ENCODE peak calls at places on chromosomes 4 and X, in five cellular contexts. P, O, T, U and R are unnamed samples.

GRCh38 chr4:147110968-147111367 is 165.3 kb upstream of the TTC29 start:
- DNase-seq in P (no peak), O (no peak), T (no peak), U (no peak), R (no peak)

GRCh38 chrX:70434352-70434866 is 10.2 kb upstream of the DLG3 start:
- DNase-seq in P (peak), O (peak), T (peak), U (peak), R (peak)

GRCh38 chr4:81506731-81507130 is 35.0 kb upstream of the RASGEF1B start:
- DNase-seq in P (no peak), O (no peak), T (no peak), U (no peak), R (no peak)

GRCh38 chrX:149453030-149453429 is 52.1 kb downstream of the IDS start:
- DNase-seq in P (no peak), O (no peak), T (no peak), U (no peak), R (no peak)

GRCh38 chr4:189255636-189256035 is 685.0 kb upstream of the FRG1 start:
- DNase-seq in P (no peak), O (no peak), T (no peak), U (no peak), R (no peak)

GRCh38 chr4:180465364-180465763 is 1777.8 kb upstream of the TENM3 start:
- DNase-seq in P (no peak), O (no peak), T (no peak), U (no peak), R (no peak)

GRCh38 chrX:63525491-63525890 is 174.4 kb upstream of the SPIN4 start:
- DNase-seq in P (no peak), O (no peak), T (no peak), U (no peak), R (no peak)

GRCh38 chr4:106875340-106875739 is 160.8 kb downstream of the DKK2 start:
- DNase-seq in P (no peak), O (no peak), T (no peak), U (no peak), R (no peak)

GRCh38 chrX:39470588-39471155 is 627.1 kb downstream of the BCOR start:
- DNase-seq in P (no peak), O (no peak), T (no peak), U (peak), R (no peak)

GRCh38 chr4:147560632-147561031 is 56.6 kb upstream of the TMEM184C start:
- DNase-seq in P (no peak), O (no peak), T (no peak), U (no peak), R (no peak)

GRCh38 chrX:39133971-39134370 is 332.7 kb downstream of the MID1IP1 start:
- DNase-seq in P (no peak), O (no peak), T (peak), U (no peak), R (no peak)

GRCh38 chr4:56102581-56102980 is 153.8 kb downstream of the CEP135 start:
- DNase-seq in P (no peak), O (no peak), T (no peak), U (no peak), R (no peak)

GRCh38 chr4:7721984-7722551 is 217.6 kb downstream of the AFAP1 start:
- DNase-seq in P (no peak), O (no peak), T (no peak), U (no peak), R (no peak)

GRCh38 chrX:152204919-152205318 is 66.5 kb upstream of the MAGEA10 start:
- DNase-seq in P (no peak), O (no peak), T (no peak), U (no peak), R (no peak)

GRCh38 chr4:173448919-173449641 is 50.2 kb upstream of the SCRG1 start:
- DNase-seq in P (no peak), O (no peak), T (no peak), U (peak), R (no peak)

GRCh38 chr4:23613782-23614181 is 276.1 kb downstream of the PPARGC1A start:
- DNase-seq in P (no peak), O (no peak), T (no peak), U (no peak), R (no peak)

GRCh38 chr4:86302242-86302641 is 57.6 kb downstream of the MAPK10 start:
- DNase-seq in P (no peak), O (no peak), T (no peak), U (peak), R (no peak)

GRCh38 chrX:57070185-57070984 is 51.0 kb downstream of the SPIN2B start:
- DNase-seq in P (no peak), O (no peak), T (no peak), U (no peak), R (no peak)

GRCh38 chr4:3243066-3243775 is 5.7 kb upstream of the MSANTD1 start:
- DNase-seq in P (no peak), O (no peak), T (no peak), U (no peak), R (no peak)

GRCh38 chr4:112411781-112412281 is 104.1 kb downstream of the NEUROG2 start:
- DNase-seq in P (no peak), O (no peak), T (no peak), U (peak), R (no peak)

GRCh38 chr4:8312069-8312445 is 42.5 kb downstream of the HTRA3 start:
- DNase-seq in P (no peak), O (no peak), T (no peak), U (no peak), R (no peak)

GRCh38 chrX:100687128-100687527 is 43.1 kb downstream of the SRPX2 start:
- DNase-seq in P (no peak), O (no peak), T (peak), U (no peak), R (no peak)

GRCh38 chr4:4820264-4820663 is 39.2 kb upstream of the MSX1 start:
- DNase-seq in P (no peak), O (no peak), T (no peak), U (no peak), R (no peak)

GRCh38 chrX:106802388-106803275 is at the start of gene TBC1D8B:
- DNase-seq in P (no peak), O (peak), T (peak), U (peak), R (no peak)

GRCh38 chr4:41744572-41745291 is 3.8 kb downstream of the PHOX2B start:
- DNase-seq in P (no peak), O (no peak), T (no peak), U (no peak), R (no peak)

GRCh38 chr4:5370286-5370685 is 319.0 kb downstream of the STK32B start:
- DNase-seq in P (no peak), O (no peak), T (no peak), U (no peak), R (no peak)

GRCh38 chrX:20487227-20487626 is 220.5 kb upstream of the RPS6KA3 start:
- DNase-seq in P (no peak), O (no peak), T (no peak), U (no peak), R (no peak)

GRCh38 chr4:112975567-112976355 is 73.7 kb upstream of the ANK2 start:
- DNase-seq in P (no peak), O (no peak), T (no peak), U (no peak), R (no peak)

GRCh38 chrX:24260827-24261550 is 52.9 kb downstream of the SUPT20HL2 start:
- DNase-seq in P (no peak), O (peak), T (no peak), U (peak), R (no peak)

GRCh38 chr4:128385683-128386304 is 98.2 kb upstream of the PGRMC2 start:
- DNase-seq in P (no peak), O (no peak), T (no peak), U (no peak), R (no peak)

GRCh38 chr4:188735082-188735481 is 595.8 kb downstream of the TRIML1 start:
- DNase-seq in P (no peak), O (no peak), T (no peak), U (no peak), R (no peak)

GRCh38 chr4:169080970-169081369 is 70.9 kb upstream of the CBR4 start:
- DNase-seq in P (no peak), O (no peak), T (no peak), U (no peak), R (no peak)

GRCh38 chrX:134144231-134144630 is 92.8 kb upstream of the CCDC160 start:
- DNase-seq in P (no peak), O (peak), T (no peak), U (no peak), R (no peak)

GRCh38 chrX:14064632-14065432 is 35.1 kb upstream of the GEMIN8 start:
- DNase-seq in P (no peak), O (no peak), T (no peak), U (no peak), R (no peak)

GRCh38 chr4:169485791-169486742 is 126.3 kb downstream of the NEK1 start:
- DNase-seq in P (no peak), O (peak), T (no peak), U (no peak), R (no peak)

GRCh38 chr4:8911311-8912088 is 39.9 kb upstream of the HMX1 start:
- DNase-seq in P (no peak), O (no peak), T (no peak), U (no peak), R (no peak)

GRCh38 chr4:140267576-140267975 is 105.9 kb upstream of the SCOC start:
- DNase-seq in P (no peak), O (no peak), T (no peak), U (peak), R (no peak)

GRCh38 chrX:44244008-44244407 is 99.5 kb downstream of the EFHC2 start:
- DNase-seq in P (no peak), O (peak), T (no peak), U (no peak), R (no peak)